ENCODE peak calls at places on chromosomes 13 and 19, in eight cellular contexts. Z, X, G, V, I, T, Y and C are unnamed samples.

GRCh38 chr19:27881213-27881612 is 1331.7 kb downstream of the UQCRFS1 start:
- DNase-seq in Z (no peak), X (no peak), G (no peak), V (no peak), I (no peak), T (no peak), Y (no peak), C (no peak)

GRCh38 chr13:100666124-100666523 is 8.5 kb downstream of the TMTC4 start:
- DNase-seq in Z (no peak), X (no peak), G (no peak), V (no peak), I (peak; percentile 11), T (no peak), Y (no peak), C (no peak)

GRCh38 chr19:58450836-58451357 is 525 bp upstream of the ZNF324B start:
- DNase-seq in Z (no peak), X (peak; percentile 46), G (no peak), V (no peak), I (no peak), T (no peak), Y (no peak), C (no peak)

GRCh38 chr13:97018029-97018819 is 23.9 kb upstream of the OXGR1 start:
- DNase-seq in Z (peak; percentile 67), X (peak; percentile 73), G (peak; percentile 37), V (peak; percentile 56), I (no peak), T (peak; percentile 30), Y (peak; percentile 25), C (peak; percentile 60)

GRCh38 chr13:81596224-81596753 is 1255.4 kb upstream of the SPRY2 start:
- DNase-seq in Z (no peak), X (no peak), G (no peak), V (no peak), I (no peak), T (no peak), Y (no peak), C (no peak)

GRCh38 chr19:3818479-3818878 is 32.3 kb upstream of the MATK start:
- DNase-seq in Z (no peak), X (no peak), G (no peak), V (peak; percentile 70), I (no peak), T (no peak), Y (peak; percentile 13), C (peak; percentile 5)

GRCh38 chr19:3831601-3832000 is 37.2 kb downstream of the ZFR2 start:
- DNase-seq in Z (no peak), X (no peak), G (no peak), V (no peak), I (no peak), T (no peak), Y (no peak), C (no peak)

GRCh38 chr19:37699057-37699456 is 20.5 kb downstream of the ZNF607 start:
- DNase-seq in Z (no peak), X (no peak), G (no peak), V (no peak), I (no peak), T (no peak), Y (no peak), C (no peak)

GRCh38 chr19:2083174-2083854 is 12.8 kb downstream of the MOB3A start:
- DNase-seq in Z (no peak), X (no peak), G (peak; percentile 50), V (no peak), I (peak; percentile 84), T (peak; percentile 80), Y (no peak), C (no peak)

GRCh38 chr19:7844405-7844804 is 14.4 kb downstream of the EVI5L start:
- DNase-seq in Z (no peak), X (no peak), G (no peak), V (no peak), I (no peak), T (no peak), Y (no peak), C (no peak)

GRCh38 chr19:18021121-18021755 is 13.3 kb downstream of the ARRDC2 start:
- DNase-seq in Z (no peak), X (peak; percentile 86), G (peak; percentile 91), V (peak; percentile 92), I (peak; percentile 79), T (peak; percentile 66), Y (peak; percentile 51), C (peak; percentile 76)

GRCh38 chr13:40116008-40116407 is 460.5 kb downstream of the COG6 start:
- DNase-seq in Z (no peak), X (peak; percentile 8), G (peak; percentile 61), V (peak; percentile 43), I (no peak), T (no peak), Y (peak; percentile 68), C (peak; percentile 45)

GRCh38 chr13:46615888-46616531 is 63.0 kb downstream of the LRCH1 start:
- DNase-seq in Z (no peak), X (no peak), G (no peak), V (peak; percentile 30), I (no peak), T (no peak), Y (no peak), C (no peak)